ENCODE peak calls at places on chromosomes 11 and 22, in four cellular contexts. A, E, V and Z are unnamed samples.
A peak's percentile ranks its signal among the peaks of the same experiment; 100 is the strongest.

GRCh38 chr22:41530612-41531421 is 13.5 kb downstream of the POLR3H start:
- DNase-seq in E (no peak), A (no peak), V (no peak), Z (no peak)

GRCh38 chr11:117290809-117291396 is at the start of gene BACE1-AS:
- DNase-seq in A (no peak), V (no peak), E (no peak), Z (no peak)

GRCh38 chr11:126188332-126189108 is 22.9 kb downstream of the RPUSD4 start:
- DNase-seq in A (no peak), V (no peak), E (no peak), Z (no peak)

GRCh38 chr22:36369922-36370781 is 17.6 kb downstream of the MYH9 start:
- DNase-seq in A (no peak), E (no peak), V (peak; percentile 70), Z (no peak)

GRCh38 chr11:14503023-14503422 is 3.4 kb upstream of the COPB1 start:
- DNase-seq in V (peak; percentile 3), E (no peak), A (no peak), Z (no peak)

GRCh38 chr22:36339171-36340065 is 48.3 kb downstream of the MYH9 start:
- DNase-seq in V (peak; percentile 66), A (no peak), E (peak; percentile 66), Z (no peak)

GRCh38 chr11:57800444-57801184 is 39.0 kb downstream of the CTNND1 start:
- DNase-seq in A (no peak), V (peak; percentile 84), E (peak; percentile 47), Z (peak; percentile 39)

GRCh38 chr22:49725516-49725915 is 102.2 kb downstream of the BRD1 start:
- DNase-seq in E (no peak), V (no peak), A (peak; percentile 28), Z (no peak)

GRCh38 chr11:36372101-36372767 is 76.1 kb downstream of the PRR5L start:
- DNase-seq in A (no peak), E (peak; percentile 49), V (peak; percentile 97), Z (no peak)

GRCh38 chr11:63999349-64000025 is 13.2 kb downstream of the OTUB1 start:
- DNase-seq in A (no peak), E (peak; percentile 33), V (peak; percentile 26), Z (no peak)

GRCh38 chr11:45580399-45580798 is 85.0 kb downstream of the CHST1 start:
- DNase-seq in V (peak; percentile 64), A (no peak), E (peak; percentile 45), Z (no peak)

GRCh38 chr11:60208951-60209350 is 26.1 kb upstream of the MS4A6A start:
- DNase-seq in E (no peak), A (no peak), V (no peak), Z (no peak)

GRCh38 chr22:49454726-49455125 is 372.9 kb downstream of the BRD1 start:
- DNase-seq in V (no peak), A (no peak), E (no peak), Z (no peak)

GRCh38 chr11:102172127-102172848 is 62.0 kb downstream of the YAP1 start:
- DNase-seq in V (peak; percentile 78), E (peak; percentile 32), A (no peak), Z (no peak)

GRCh38 chr11:13114566-13115465 is 105.7 kb downstream of the RASSF10 start:
- DNase-seq in E (no peak), V (no peak), A (no peak), Z (no peak)
- TF ChIP-seq CTCF in E (peak; percentile 39), V (no peak), A (no peak), Z (no peak)

DNA sequence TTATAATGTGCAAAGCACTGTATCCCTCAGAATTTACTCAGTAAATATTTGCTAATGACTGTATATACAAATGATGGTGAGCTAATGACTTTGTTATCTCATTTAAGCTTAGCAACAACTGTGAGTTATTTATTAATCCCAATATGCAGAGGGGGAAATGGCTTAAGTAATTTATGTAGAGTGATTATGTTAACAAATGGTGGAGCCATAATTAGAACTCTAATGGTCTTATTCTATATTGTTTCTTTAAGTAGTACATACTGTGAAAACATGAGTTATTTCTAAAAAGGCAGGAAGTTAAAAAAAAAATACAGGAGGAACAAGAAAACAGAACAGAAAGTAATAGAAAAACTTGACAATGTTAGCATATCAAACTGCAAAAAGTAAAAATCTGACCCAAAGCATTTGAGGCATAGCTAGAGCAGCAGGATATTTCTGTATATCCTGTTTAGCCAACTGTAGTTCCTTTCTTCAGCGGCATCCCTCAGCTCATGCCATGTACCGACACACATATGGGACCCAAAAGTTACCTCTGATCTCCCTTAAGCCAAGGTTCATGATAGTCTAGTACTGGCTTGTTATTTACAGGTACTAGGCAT is 94.2 kb downstream of the FCHSD2 start:
- DNase-seq in E (no peak), V (no peak), A (no peak), Z (no peak)
- H3K4me3 ChIP-seq in E (no peak overlapping the region), V (no peak overlapping the region), A (no peak overlapping the region), Z (no peak overlapping the region)

DNA sequence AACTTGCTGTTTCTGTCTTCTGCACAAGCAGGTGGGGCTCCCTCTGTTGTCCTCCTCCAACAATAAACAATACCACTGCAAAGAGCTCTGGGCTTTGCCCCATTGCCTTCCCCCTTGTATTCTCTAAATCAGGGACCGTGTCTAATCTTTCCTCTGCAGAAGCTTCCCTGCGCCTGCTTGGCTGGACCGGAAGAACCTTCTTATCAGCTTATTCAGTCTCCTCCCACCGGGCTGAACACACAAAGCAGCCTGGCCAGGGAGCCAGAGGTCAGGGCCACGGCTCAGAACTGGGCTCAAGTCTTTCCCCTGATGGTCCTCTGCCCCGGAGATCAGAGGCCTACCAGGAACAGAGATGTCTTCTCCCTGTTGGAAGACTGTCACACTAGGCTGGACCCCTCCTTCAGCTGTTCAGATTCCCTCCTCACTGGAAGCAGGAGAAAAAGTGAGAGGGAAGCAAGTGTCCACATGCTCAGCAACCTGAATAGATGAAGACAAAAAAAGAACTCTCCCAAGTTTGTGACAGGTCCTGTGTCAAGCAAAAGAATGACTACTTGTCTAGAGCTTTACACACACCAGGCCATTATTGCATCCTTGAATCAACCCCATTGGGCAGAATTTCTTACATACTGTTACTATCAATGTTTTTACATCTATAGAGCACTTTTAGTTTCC is 63.7 kb downstream of the RAB30 start:
- DNase-seq in E (peak; percentile 45), A (peak; percentile 78), V (peak; percentile 35), Z (no peak)
- TF ChIP-seq CTCF in E (peak; percentile 6), A (no peak), V (no peak), Z (no peak)

GRCh38 chr11:134243913-134244312 is 9.2 kb downstream of the THYN1 start:
- DNase-seq in E (no peak), V (no peak), A (no peak), Z (no peak)
- H3K4me3 ChIP-seq in E (no peak overlapping the region), V (no peak overlapping the region), A (no peak overlapping the region), Z (no peak overlapping the region)